ENCODE peak calls at places on chromosomes 16 and 17, in nine cellular contexts. One of them, this sample, is unnamed.
A peak's percentile ranks its signal among the peaks of the same experiment; 100 is the strongest.

GRCh38 chr17:32870027-32870670 is 6.8 kb downstream of the MYO1D start:
- DNase-seq in BE2C: no peak
- DNase-seq in neuronal stem cell: no peak
- DNase-seq in brain microvascular endothelial cell: no peak
- DNase-seq in effector memory CD4-positive, alpha-beta T cell: no peak
- DNase-seq in body of pancreas: no peak
- DNase-seq in neural progenitor cell: no peak
- DNase-seq in PC-9: no peak
- DNase-seq in ascending aorta: peak; percentile 75
- DNase-seq in this sample: no peak

GRCh38 chr16:57996406-57997175 is 3.9 kb downstream of the ZNF319 start:
- DNase-seq in brain microvascular endothelial cell: no peak
- DNase-seq in PC-9: no peak
- DNase-seq in neuronal stem cell: no peak
- DNase-seq in BE2C: peak; percentile 7
- DNase-seq in neural progenitor cell: no peak
- DNase-seq in ascending aorta: no peak
- DNase-seq in effector memory CD4-positive, alpha-beta T cell: no peak
- DNase-seq in body of pancreas: no peak
- DNase-seq in this sample: no peak

GRCh38 chr16:11674001-11674817 is 6.0 kb downstream of the SNN start:
- DNase-seq in PC-9: no peak
- DNase-seq in effector memory CD4-positive, alpha-beta T cell: no peak
- DNase-seq in neuronal stem cell: no peak
- DNase-seq in neural progenitor cell: no peak
- DNase-seq in body of pancreas: no peak
- DNase-seq in ascending aorta: no peak
- DNase-seq in brain microvascular endothelial cell: no peak
- DNase-seq in BE2C: no peak
- DNase-seq in this sample: no peak

GRCh38 chr16:11248133-11248532 is 7.9 kb downstream of the SOCS1 start:
- DNase-seq in ascending aorta: no peak
- DNase-seq in body of pancreas: no peak
- DNase-seq in neuronal stem cell: no peak
- DNase-seq in neural progenitor cell: no peak
- DNase-seq in BE2C: no peak
- DNase-seq in PC-9: no peak
- DNase-seq in effector memory CD4-positive, alpha-beta T cell: no peak
- DNase-seq in brain microvascular endothelial cell: no peak
- DNase-seq in this sample: no peak

GRCh38 chr16:3256876-3257465 is 538 bp upstream of the MEFV start:
- DNase-seq in PC-9: no peak
- DNase-seq in BE2C: no peak
- DNase-seq in neural progenitor cell: no peak
- DNase-seq in effector memory CD4-positive, alpha-beta T cell: no peak
- DNase-seq in brain microvascular endothelial cell: peak; percentile 10
- DNase-seq in body of pancreas: no peak
- DNase-seq in ascending aorta: no peak
- DNase-seq in neuronal stem cell: no peak
- DNase-seq in this sample: peak; percentile 86

GRCh38 chr17:36722121-36722902 is 120.9 kb downstream of the MRM1 start:
- DNase-seq in ascending aorta: peak; percentile 67
- DNase-seq in brain microvascular endothelial cell: no peak
- DNase-seq in body of pancreas: peak; percentile 38
- DNase-seq in BE2C: peak; percentile 62
- DNase-seq in neuronal stem cell: peak; percentile 71
- DNase-seq in effector memory CD4-positive, alpha-beta T cell: peak; percentile 49
- DNase-seq in neural progenitor cell: peak; percentile 85
- DNase-seq in PC-9: peak; percentile 79
- DNase-seq in this sample: peak; percentile 66

GRCh38 chr17:76844485-76844829 is 23.7 kb upstream of the MGAT5B start:
- DNase-seq in neuronal stem cell: no peak
- DNase-seq in brain microvascular endothelial cell: no peak
- DNase-seq in BE2C: no peak
- DNase-seq in ascending aorta: no peak
- DNase-seq in effector memory CD4-positive, alpha-beta T cell: no peak
- DNase-seq in neural progenitor cell: no peak
- DNase-seq in body of pancreas: no peak
- DNase-seq in PC-9: no peak
- DNase-seq in this sample: no peak

GRCh38 chr16:24681793-24682192 is 47.7 kb upstream of the TNRC6A start:
- DNase-seq in brain microvascular endothelial cell: no peak
- DNase-seq in PC-9: peak; percentile 25
- DNase-seq in effector memory CD4-positive, alpha-beta T cell: no peak
- DNase-seq in ascending aorta: no peak
- DNase-seq in neural progenitor cell: no peak
- DNase-seq in BE2C: no peak
- DNase-seq in body of pancreas: no peak
- DNase-seq in neuronal stem cell: no peak
- DNase-seq in this sample: no peak

GRCh38 chr16:67562918-67563707 is 787 bp downstream of the CTCF start:
- DNase-seq in body of pancreas: peak; percentile 73
- DNase-seq in neuronal stem cell: peak; percentile 67
- DNase-seq in PC-9: peak; percentile 53
- DNase-seq in effector memory CD4-positive, alpha-beta T cell: peak; percentile 50
- DNase-seq in BE2C: peak; percentile 82
- DNase-seq in ascending aorta: peak; percentile 77
- DNase-seq in brain microvascular endothelial cell: peak; percentile 16
- DNase-seq in neural progenitor cell: peak; percentile 92
- DNase-seq in this sample: peak; percentile 29

GRCh38 chr16:13973321-13974023 is 53.5 kb downstream of the ERCC4 start:
- DNase-seq in ascending aorta: no peak
- DNase-seq in PC-9: no peak
- DNase-seq in BE2C: no peak
- DNase-seq in neural progenitor cell: no peak
- DNase-seq in body of pancreas: no peak
- DNase-seq in neuronal stem cell: no peak
- DNase-seq in effector memory CD4-positive, alpha-beta T cell: no peak
- DNase-seq in brain microvascular endothelial cell: no peak
- DNase-seq in this sample: no peak

GRCh38 chr17:9308069-9308468 is 267.6 kb downstream of the STX8 start:
- DNase-seq in neural progenitor cell: no peak
- DNase-seq in effector memory CD4-positive, alpha-beta T cell: no peak
- DNase-seq in neuronal stem cell: no peak
- DNase-seq in body of pancreas: no peak
- DNase-seq in PC-9: peak; percentile 76
- DNase-seq in ascending aorta: no peak
- DNase-seq in brain microvascular endothelial cell: no peak
- DNase-seq in BE2C: no peak
- DNase-seq in this sample: no peak

GRCh38 chr16:75298252-75298651 is 46.8 kb upstream of the BCAR1 start:
- DNase-seq in effector memory CD4-positive, alpha-beta T cell: no peak
- DNase-seq in neural progenitor cell: no peak
- DNase-seq in neuronal stem cell: no peak
- DNase-seq in BE2C: no peak
- DNase-seq in body of pancreas: no peak
- DNase-seq in PC-9: no peak
- DNase-seq in ascending aorta: no peak
- DNase-seq in brain microvascular endothelial cell: no peak
- DNase-seq in this sample: no peak

GRCh38 chr17:58328195-58329034 is at the start of gene TSPOAP1:
- DNase-seq in PC-9: no peak
- DNase-seq in brain microvascular endothelial cell: no peak
- DNase-seq in body of pancreas: no peak
- DNase-seq in BE2C: peak; percentile 76
- DNase-seq in neural progenitor cell: peak; percentile 90
- DNase-seq in ascending aorta: no peak
- DNase-seq in effector memory CD4-positive, alpha-beta T cell: peak; percentile 60
- DNase-seq in neuronal stem cell: no peak
- DNase-seq in this sample: no peak

GRCh38 chr17:55279788-55280579 is 15.2 kb downstream of the HLF start:
- DNase-seq in body of pancreas: no peak
- DNase-seq in ascending aorta: no peak
- DNase-seq in effector memory CD4-positive, alpha-beta T cell: no peak
- DNase-seq in neural progenitor cell: no peak
- DNase-seq in BE2C: no peak
- DNase-seq in neuronal stem cell: no peak
- DNase-seq in PC-9: no peak
- DNase-seq in brain microvascular endothelial cell: no peak
- DNase-seq in this sample: no peak

GRCh38 chr17:80441133-80441578 is 26.2 kb downstream of the ENDOV start:
- DNase-seq in PC-9: peak; percentile 35
- DNase-seq in brain microvascular endothelial cell: no peak
- DNase-seq in neural progenitor cell: peak; percentile 92
- DNase-seq in ascending aorta: no peak
- DNase-seq in body of pancreas: no peak
- DNase-seq in effector memory CD4-positive, alpha-beta T cell: peak; percentile 29
- DNase-seq in BE2C: no peak
- DNase-seq in neuronal stem cell: peak; percentile 77
- DNase-seq in this sample: peak; percentile 38

GRCh38 chr16:84611041-84611440 is 6.8 kb downstream of the COTL1 start:
- DNase-seq in body of pancreas: no peak
- DNase-seq in BE2C: no peak
- DNase-seq in brain microvascular endothelial cell: no peak
- DNase-seq in neuronal stem cell: no peak
- DNase-seq in PC-9: no peak
- DNase-seq in neural progenitor cell: no peak
- DNase-seq in effector memory CD4-positive, alpha-beta T cell: no peak
- DNase-seq in ascending aorta: no peak
- DNase-seq in this sample: no peak

GRCh38 chr16:84613408-84614071 is 4.3 kb downstream of the COTL1 start:
- DNase-seq in BE2C: no peak
- DNase-seq in ascending aorta: no peak
- DNase-seq in brain microvascular endothelial cell: no peak
- DNase-seq in body of pancreas: no peak
- DNase-seq in neuronal stem cell: no peak
- DNase-seq in PC-9: no peak
- DNase-seq in effector memory CD4-positive, alpha-beta T cell: no peak
- DNase-seq in neural progenitor cell: no peak
- DNase-seq in this sample: no peak

GRCh38 chr16:84610385-84610784 is 7.5 kb downstream of the COTL1 start:
- DNase-seq in effector memory CD4-positive, alpha-beta T cell: no peak
- DNase-seq in body of pancreas: no peak
- DNase-seq in neural progenitor cell: no peak
- DNase-seq in ascending aorta: no peak
- DNase-seq in BE2C: no peak
- DNase-seq in neuronal stem cell: no peak
- DNase-seq in brain microvascular endothelial cell: no peak
- DNase-seq in PC-9: no peak
- DNase-seq in this sample: no peak

GRCh38 chr16:84614075-84614474 is 3.8 kb downstream of the COTL1 start:
- DNase-seq in PC-9: no peak
- DNase-seq in ascending aorta: no peak
- DNase-seq in effector memory CD4-positive, alpha-beta T cell: no peak
- DNase-seq in neural progenitor cell: no peak
- DNase-seq in brain microvascular endothelial cell: no peak
- DNase-seq in neuronal stem cell: no peak
- DNase-seq in body of pancreas: no peak
- DNase-seq in BE2C: peak; percentile 39
- DNase-seq in this sample: no peak

GRCh38 chr16:84612686-84613085 is 5.2 kb downstream of the COTL1 start:
- DNase-seq in brain microvascular endothelial cell: no peak
- DNase-seq in effector memory CD4-positive, alpha-beta T cell: no peak
- DNase-seq in ascending aorta: no peak
- DNase-seq in BE2C: no peak
- DNase-seq in neuronal stem cell: no peak
- DNase-seq in neural progenitor cell: no peak
- DNase-seq in PC-9: no peak
- DNase-seq in body of pancreas: no peak
- DNase-seq in this sample: no peak
- H3K27me3 ChIP-seq in brain microvascular endothelial cell: no peaks in the 10 kb centered on the region
- H3K27me3 ChIP-seq in effector memory CD4-positive, alpha-beta T cell: no peaks in the 10 kb centered on the region
- H3K27me3 ChIP-seq in ascending aorta: no peaks in the 10 kb centered on the region
- H3K27me3 ChIP-seq in BE2C: peaks cover 13% of the 10 kb centered on the region
- H3K27me3 ChIP-seq in neuronal stem cell: no peaks in the 10 kb centered on the region
- H3K27me3 ChIP-seq in neural progenitor cell: peaks cover 12% of the 10 kb centered on the region
- H3K27me3 ChIP-seq in PC-9: no peaks in the 10 kb centered on the region
- H3K27me3 ChIP-seq in body of pancreas: no peaks in the 10 kb centered on the region
- H3K27me3 ChIP-seq in this sample: no peaks in the 10 kb centered on the region

DNA sequence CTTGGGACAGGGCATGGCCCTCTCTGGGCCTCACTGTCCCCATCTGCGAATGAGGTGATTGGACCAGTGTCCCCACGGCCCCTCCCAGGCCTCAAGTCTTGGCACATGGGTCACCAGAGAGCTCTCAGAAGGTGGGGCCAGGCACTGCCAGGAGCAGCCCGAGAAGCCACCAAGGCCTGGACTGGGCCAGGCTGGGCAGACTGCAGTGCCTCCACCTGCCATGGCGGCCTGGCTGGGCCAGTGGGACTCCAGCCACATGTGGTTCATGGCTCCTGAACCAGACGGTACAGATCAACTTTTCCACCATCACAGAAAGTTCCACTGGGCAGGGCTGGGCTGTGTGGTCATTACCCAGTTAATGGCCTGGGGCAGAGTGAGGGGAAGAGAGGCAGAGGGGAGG is 19.8 kb downstream of the C16orf95 start:
- DNase-seq in neuronal stem cell: no peak
- DNase-seq in body of pancreas: no peak
- DNase-seq in BE2C: no peak
- DNase-seq in neural progenitor cell: no peak
- DNase-seq in brain microvascular endothelial cell: no peak
- DNase-seq in PC-9: no peak
- DNase-seq in effector memory CD4-positive, alpha-beta T cell: no peak
- DNase-seq in ascending aorta: no peak
- DNase-seq in this sample: no peak
- H3K27me3 ChIP-seq in neuronal stem cell: no peaks in the 10 kb centered on the region
- H3K27me3 ChIP-seq in body of pancreas: no peaks in the 10 kb centered on the region
- H3K27me3 ChIP-seq in BE2C: no peaks in the 10 kb centered on the region
- H3K27me3 ChIP-seq in neural progenitor cell: no peaks in the 10 kb centered on the region
- H3K27me3 ChIP-seq in brain microvascular endothelial cell: no peaks in the 10 kb centered on the region
- H3K27me3 ChIP-seq in PC-9: no peaks in the 10 kb centered on the region
- H3K27me3 ChIP-seq in effector memory CD4-positive, alpha-beta T cell: no peaks in the 10 kb centered on the region
- H3K27me3 ChIP-seq in ascending aorta: no peaks in the 10 kb centered on the region
- H3K27me3 ChIP-seq in this sample: no peaks in the 10 kb centered on the region

DNA sequence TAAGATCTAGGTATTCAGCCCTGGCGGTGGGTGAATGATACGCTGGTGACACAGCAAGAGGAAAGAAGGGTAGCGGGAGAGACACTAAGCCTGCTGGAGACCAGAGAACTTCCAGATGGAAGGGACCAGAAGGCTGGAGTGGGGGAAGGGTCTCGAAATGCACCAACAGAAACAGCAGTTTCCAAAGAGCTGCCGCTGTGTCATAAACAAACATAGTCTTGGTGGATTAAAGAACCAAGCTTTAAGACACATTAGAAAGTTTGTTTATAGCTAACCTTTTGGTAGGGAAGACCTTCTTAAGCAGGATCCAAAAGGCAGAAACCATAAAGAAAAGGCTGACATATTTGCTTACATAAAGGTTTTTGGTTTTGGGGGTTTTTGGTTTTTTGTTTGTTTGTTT is 20.9 kb downstream of the TRPV3 start:
- DNase-seq in neuronal stem cell: no peak
- DNase-seq in BE2C: no peak
- DNase-seq in neural progenitor cell: no peak
- DNase-seq in ascending aorta: no peak
- DNase-seq in brain microvascular endothelial cell: no peak
- DNase-seq in effector memory CD4-positive, alpha-beta T cell: no peak
- DNase-seq in PC-9: no peak
- DNase-seq in body of pancreas: no peak
- DNase-seq in this sample: no peak
- H3K27me3 ChIP-seq in neuronal stem cell: no peaks in the 10 kb centered on the region
- H3K27me3 ChIP-seq in BE2C: no peaks in the 10 kb centered on the region
- H3K27me3 ChIP-seq in neural progenitor cell: no peaks in the 10 kb centered on the region
- H3K27me3 ChIP-seq in ascending aorta: no peaks in the 10 kb centered on the region
- H3K27me3 ChIP-seq in brain microvascular endothelial cell: no peaks in the 10 kb centered on the region
- H3K27me3 ChIP-seq in effector memory CD4-positive, alpha-beta T cell: no peaks in the 10 kb centered on the region
- H3K27me3 ChIP-seq in PC-9: no peaks in the 10 kb centered on the region
- H3K27me3 ChIP-seq in body of pancreas: no peaks in the 10 kb centered on the region
- H3K27me3 ChIP-seq in this sample: no peaks in the 10 kb centered on the region

GRCh38 chr16:86762035-86762550 is 183.7 kb downstream of the FOXL1 start:
- DNase-seq in PC-9: no peak
- DNase-seq in neural progenitor cell: no peak
- DNase-seq in body of pancreas: no peak
- DNase-seq in ascending aorta: no peak
- DNase-seq in brain microvascular endothelial cell: no peak
- DNase-seq in neuronal stem cell: no peak
- DNase-seq in BE2C: no peak
- DNase-seq in effector memory CD4-positive, alpha-beta T cell: no peak
- DNase-seq in this sample: no peak
- H3K27me3 ChIP-seq in PC-9: peaks cover 96% of the 10 kb centered on the region
- H3K27me3 ChIP-seq in neural progenitor cell: no peaks in the 10 kb centered on the region
- H3K27me3 ChIP-seq in body of pancreas: no peaks in the 10 kb centered on the region
- H3K27me3 ChIP-seq in ascending aorta: no peaks in the 10 kb centered on the region
- H3K27me3 ChIP-seq in brain microvascular endothelial cell: no peaks in the 10 kb centered on the region
- H3K27me3 ChIP-seq in neuronal stem cell: peaks cover 2% of the 10 kb centered on the region
- H3K27me3 ChIP-seq in BE2C: peaks cover 59% of the 10 kb centered on the region
- H3K27me3 ChIP-seq in effector memory CD4-positive, alpha-beta T cell: no peaks in the 10 kb centered on the region
- H3K27me3 ChIP-seq in this sample: no peaks in the 10 kb centered on the region